ENCODE peak calls at places on chromosomes 4 and X, in five cellular contexts. T is OCI-LY7, N is nephron progenitor cell, Y is Peyer's patch, J is astrocyte of the spinal cord. P is an unnamed sample.

GRCh38 chr4:69154021-69154420 is 57.7 kb downstream of the UGT2B7 start:
- DNase-seq in J (no peak), T (no peak), N (no peak), Y (no peak), P (no peak)

GRCh38 chr4:149280886-149281285 is 534.8 kb downstream of the IQCM start:
- DNase-seq in J (peak), Y (no peak), N (no peak), T (no peak), P (no peak)

GRCh38 chr4:59685626-59686025 is 1514.5 kb upstream of the ADGRL3 start:
- DNase-seq in J (no peak), Y (no peak), N (no peak), T (no peak), P (no peak)

GRCh38 chr4:87071401-87071800 is 136.6 kb downstream of the AFF1 start:
- DNase-seq in J (no peak), N (no peak), T (no peak), Y (no peak), P (no peak)

GRCh38 chr4:39521253-39521908 is 5.9 kb downstream of the UGDH start:
- DNase-seq in T (no peak), J (peak), N (no peak), Y (no peak), P (no peak)

GRCh38 chr4:108035691-108036090 is 46.0 kb downstream of the HADH start:
- DNase-seq in T (peak), N (no peak), J (no peak), Y (no peak), P (no peak)

GRCh38 chrX:107775734-107776511 is at the start of gene TSC22D3:
- DNase-seq in Y (peak), J (peak), N (peak), T (peak), P (peak)

GRCh38 chrX:140764401-140764919 is 54.9 kb downstream of the LINC00632 start:
- DNase-seq in T (no peak), J (peak), N (peak), Y (no peak), P (no peak)

GRCh38 chrX:139120760-139121159 is 409.2 kb upstream of the FGF13 start:
- DNase-seq in T (no peak), N (no peak), J (peak), Y (no peak), P (peak)

GRCh38 chrX:139121616-139122286 is 408.8 kb upstream of the F9 start:
- DNase-seq in N (no peak), Y (no peak), T (no peak), J (no peak), P (no peak)

GRCh38 chrX:139125916-139126315 is 404.6 kb upstream of the F9 start:
- DNase-seq in J (no peak), Y (no peak), N (no peak), T (no peak), P (no peak)

DNA sequence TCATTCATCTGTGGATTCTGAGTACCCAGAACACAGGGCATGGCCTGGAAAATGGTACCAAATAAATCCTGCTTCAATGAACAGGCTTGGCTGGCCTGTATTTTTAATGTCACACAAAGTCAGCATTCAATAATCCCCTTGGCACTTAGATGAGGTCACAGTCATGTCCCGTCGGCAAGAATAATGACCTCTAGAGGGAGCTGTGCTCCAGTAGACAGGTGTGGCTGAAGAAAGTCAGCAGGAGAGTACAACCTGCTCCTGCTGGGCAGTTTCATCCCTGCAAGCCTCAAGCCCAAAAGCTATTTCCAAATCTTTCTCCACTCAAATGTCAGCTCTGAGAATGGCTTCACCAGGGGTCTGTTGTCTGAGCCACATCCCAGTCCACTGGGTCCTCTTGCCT is 404.0 kb upstream of the F9 start:
- DNase-seq in T (peak), Y (no peak), J (no peak), N (peak), P (peak)
- TF ChIP-seq CTCF in T (peak), Y (no peak), J (peak), N (peak), P (peak)

GRCh38 chr4:67922697-67923096 is 38.9 kb upstream of the TMPRSS11D start:
- DNase-seq in T (no peak), Y (no peak), N (no peak), J (peak), P (no peak)

GRCh38 chr4:67915400-67915966 is 31.7 kb upstream of the TMPRSS11D start:
- DNase-seq in T (no peak), N (no peak), Y (no peak), J (no peak), P (no peak)

DNA sequence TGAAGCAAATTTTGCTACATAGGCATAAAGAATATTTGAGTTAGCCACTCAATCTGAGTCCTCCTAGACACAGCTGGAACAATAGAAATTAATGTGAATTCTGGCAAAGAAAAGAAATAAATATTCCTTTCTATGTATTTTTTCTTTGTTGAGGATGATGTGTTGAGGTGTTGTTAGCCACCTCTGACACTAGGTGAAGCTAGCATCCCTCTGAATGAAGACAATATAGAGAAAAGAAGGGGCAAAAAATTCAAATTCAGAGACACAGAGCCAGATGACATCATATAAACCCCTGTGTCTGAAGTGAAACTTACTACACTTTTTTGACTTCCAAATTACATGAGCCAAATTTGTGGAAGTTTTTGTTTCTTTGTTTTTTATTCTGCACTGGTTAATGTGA is 34.6 kb upstream of the TMPRSS11D start:
- DNase-seq in Y (no peak), N (no peak), T (peak), J (no peak), P (peak)
- TF ChIP-seq CTCF in Y (no peak), N (peak), T (peak), J (peak), P (peak)

DNA sequence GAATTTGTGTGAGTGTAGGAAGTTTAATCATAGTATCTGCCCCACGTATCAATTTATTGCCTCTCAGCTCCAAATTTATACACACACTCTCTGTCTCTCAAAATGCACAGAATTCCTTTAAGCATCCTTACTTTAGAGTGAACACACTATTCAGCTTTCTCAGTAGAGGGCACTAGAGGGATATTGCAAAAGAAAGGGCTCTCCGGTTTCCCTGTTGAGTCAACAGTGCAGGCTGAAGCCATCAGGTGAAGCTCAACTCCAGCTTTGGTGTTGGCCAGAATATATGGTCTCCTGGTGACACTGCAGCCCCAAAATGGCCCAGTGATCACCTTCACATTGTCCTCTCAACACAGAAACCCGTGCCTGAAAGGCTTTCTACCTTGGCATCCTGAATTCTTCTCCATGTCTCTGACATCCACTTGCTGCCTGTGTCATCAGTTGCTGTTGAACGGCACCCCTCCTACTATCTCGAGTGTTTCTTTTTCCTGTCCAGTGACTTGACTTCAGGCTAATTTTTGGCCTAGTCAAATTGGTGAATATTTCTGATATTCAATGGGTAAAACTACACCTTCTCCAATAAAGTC is 670.5 kb downstream of the GABRG1 start:
- DNase-seq in T (peak), Y (no peak), N (peak), J (peak), P (peak)
- TF ChIP-seq CTCF in T (peak), Y (no peak), N (peak), J (peak), P (peak)

DNA sequence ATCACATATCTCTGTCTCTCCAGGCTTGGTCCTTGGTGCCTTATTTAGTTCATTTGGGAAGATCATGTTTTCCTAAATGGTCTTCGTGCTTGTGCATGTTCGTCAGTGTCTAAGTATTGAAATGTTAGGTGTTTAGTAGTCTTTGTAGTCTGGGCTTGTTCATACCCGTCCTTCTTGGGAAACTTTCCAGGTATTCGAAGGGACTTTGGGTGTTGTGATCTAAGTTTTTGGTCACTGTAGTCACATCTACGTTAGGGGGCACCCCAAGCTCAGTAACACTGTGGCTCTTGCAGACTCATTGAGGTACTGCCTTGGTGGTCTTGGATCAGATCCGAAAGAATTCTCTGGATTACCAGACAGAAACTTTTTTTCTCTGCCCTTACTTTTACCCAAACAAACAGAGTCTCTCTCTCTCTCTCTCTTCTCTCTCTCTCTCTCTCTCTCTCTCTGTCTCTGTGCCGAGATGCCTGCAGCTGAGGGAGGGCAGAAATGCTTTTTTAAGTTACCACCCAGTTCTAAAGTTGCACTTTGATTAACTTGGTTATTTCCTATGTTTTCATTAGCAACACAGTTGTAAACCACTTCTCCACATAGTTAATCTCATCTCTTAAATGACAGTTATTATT is 67.6 kb upstream of the SLC7A3 start:
- DNase-seq in Y (no peak), T (peak), J (peak), N (peak), P (peak)
- TF ChIP-seq CTCF in Y (no peak), T (peak), J (peak), N (peak), P (no peak)

DNA sequence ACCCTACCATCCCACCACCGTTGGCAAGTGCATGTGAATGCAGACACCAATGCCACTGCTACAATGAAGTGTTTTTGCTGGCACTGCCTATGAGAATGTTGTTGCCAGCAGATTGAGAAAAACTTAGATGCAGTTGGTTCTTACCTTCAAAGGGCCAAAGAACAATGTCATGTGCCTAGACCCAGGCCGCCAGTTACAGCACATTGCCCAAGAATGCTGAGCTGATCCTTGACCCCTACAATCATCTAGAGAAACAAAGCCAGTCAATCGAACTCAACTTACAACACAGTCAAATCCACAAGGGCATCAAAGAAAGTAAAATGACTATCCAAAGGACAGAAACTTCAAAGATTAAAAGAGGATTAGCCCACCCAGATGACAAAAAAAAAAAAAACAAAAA is 102.4 kb upstream of the SPIN4 start:
- DNase-seq in Y (no peak), J (no peak), T (no peak), N (no peak), P (no peak)
- TF ChIP-seq CTCF in Y (no peak), J (no peak), T (no peak), N (no peak), P (no peak)